ENCODE peak calls at places on chromosomes 12 and 14, in six cellular contexts. R is EL, O is neural crest cell, H is GM12892, Y is body of pancreas, Z is NCI-H82. V is an unnamed sample.

GRCh38 chr12:46373303-46374182 is 970 bp upstream of the SLC38A2 start:
- DNase-seq in H (peak; percentile 15), R (peak; percentile 67), O (peak; percentile 57), Z (peak; percentile 75), Y (peak; percentile 53), V (no peak)

GRCh38 chr12:113758165-113758924 is 207.8 kb downstream of the RBM19 start:
- DNase-seq in Z (no peak), O (no peak), R (no peak), Y (no peak), H (no peak), V (no peak)

GRCh38 chr14:55454264-55455151 is 14.1 kb upstream of the TBPL2 start:
- DNase-seq in Z (peak; percentile 98), H (no peak), Y (peak; percentile 27), O (no peak), R (peak; percentile 87), V (no peak)

GRCh38 chr12:8832500-8832899 is 10.1 kb downstream of the A2ML1 start:
- DNase-seq in H (no peak), R (no peak), O (no peak), Y (no peak), Z (no peak), V (no peak)

GRCh38 chr14:75654127-75654732 is 6.4 kb downstream of the ERG28 start:
- DNase-seq in O (peak; percentile 85), Y (peak; percentile 86), R (peak; percentile 65), H (peak; percentile 41), Z (peak; percentile 63), V (peak; percentile 42)

GRCh38 chr14:101404426-101405170 is 156.7 kb upstream of the DIO3 start:
- DNase-seq in Y (no peak), O (no peak), Z (no peak), R (no peak), H (no peak), V (no peak)

GRCh38 chr14:75295061-75295461 is 16.4 kb downstream of the FOS start:
- DNase-seq in R (peak; percentile 81), H (peak; percentile 27), Z (peak; percentile 75), Y (peak; percentile 64), O (peak; percentile 18), V (no peak)

GRCh38 chr12:20370841-20371240 is 2.5 kb downstream of the PDE3A start:
- DNase-seq in Y (no peak), R (no peak), Z (no peak), H (no peak), O (no peak), V (no peak)

GRCh38 chr14:104940526-104941150 is 16.0 kb downstream of the PLD4 start:
- DNase-seq in O (no peak), R (no peak), Y (no peak), Z (no peak), H (no peak), V (no peak)

GRCh38 chr12:130254476-130255276 is 83.0 kb upstream of the PIWIL1 start:
- DNase-seq in O (peak; percentile 5), Z (no peak), H (no peak), Y (peak; percentile 50), R (no peak), V (no peak)

GRCh38 chr14:99667821-99668220 is 16.3 kb upstream of the CYP46A1 start:
- DNase-seq in H (no peak), Y (no peak), O (no peak), R (no peak), Z (no peak), V (no peak)

GRCh38 chr12:124915249-124916236 is 1.1 kb upstream of the UBC start:
- DNase-seq in Z (no peak), R (peak; percentile 48), H (no peak), Y (peak; percentile 55), O (no peak), V (no peak)

GRCh38 chr12:79911889-79912656 is 22.8 kb downstream of the PPP1R12A start:
- DNase-seq in H (no peak), Y (no peak), Z (peak; percentile 55), R (peak; percentile 68), O (no peak), V (no peak)

GRCh38 chr14:104513641-104514046 is 65.9 kb upstream of the C14orf180 start:
- DNase-seq in R (no peak), Z (no peak), O (no peak), H (no peak), Y (no peak), V (no peak)

GRCh38 chr12:108594960-108595710 is 2.7 kb downstream of the TMEM119 start:
- DNase-seq in H (no peak), Y (no peak), O (no peak), R (no peak), Z (no peak), V (no peak)

GRCh38 chr12:28025821-28026505 is 53.4 kb upstream of the PTHLH start:
- DNase-seq in O (no peak), R (no peak), Y (no peak), H (no peak), Z (no peak), V (no peak)

GRCh38 chr12:86264451-86265328 is 8.5 kb upstream of the MGAT4C start:
- DNase-seq in R (no peak), O (no peak), Y (peak; percentile 75), Z (no peak), H (no peak), V (no peak)

GRCh38 chr14:104800600-104801283 is at the start of gene ZBTB42:
- DNase-seq in O (no peak), H (peak; percentile 76), R (peak; percentile 57), Y (peak; percentile 93), Z (peak; percentile 56), V (peak; percentile 75)

GRCh38 chr12:89328483-89329030 is 23.7 kb downstream of the DUSP6 start:
- DNase-seq in O (no peak), Z (no peak), Y (no peak), H (no peak), R (no peak), V (no peak)

GRCh38 chr12:118537481-118537917 is 161.1 kb downstream of the SUDS3 start:
- DNase-seq in Y (no peak), R (no peak), Z (peak; percentile 25), O (no peak), H (no peak), V (no peak)

GRCh38 chr14:57982802-57983201 is 116.9 kb upstream of the SLC35F4 start:
- DNase-seq in Y (peak; percentile 47), Z (peak; percentile 100), H (no peak), O (no peak), R (no peak), V (no peak)

GRCh38 chr14:105168496-105168978 is at the start of gene JAG2:
- DNase-seq in O (no peak), H (no peak), Y (peak; percentile 57), Z (peak; percentile 68), R (peak; percentile 22), V (peak; percentile 66)

GRCh38 chr14:39169541-39169900 is 612 bp downstream of the TRAPPC6B start:
- DNase-seq in H (no peak), Z (no peak), R (no peak), Y (no peak), O (no peak), V (no peak)

GRCh38 chr12:110114596-110114995 is 9.6 kb upstream of the IFT81 start:
- DNase-seq in Z (no peak), R (no peak), Y (no peak), H (no peak), O (no peak), V (no peak)

GRCh38 chr14:95136631-95137030 is 20.7 kb downstream of the DICER1 start:
- DNase-seq in H (no peak), Z (no peak), R (no peak), O (no peak), Y (no peak), V (no peak)

GRCh38 chr14:68473794-68474193 is 319.1 kb downstream of the ZFP36L1 start:
- DNase-seq in Z (no peak), O (no peak), Y (peak; percentile 72), R (no peak), H (no peak), V (no peak)

GRCh38 chr14:93977790-93978581 is 1.6 kb upstream of the ASB2 start:
- DNase-seq in H (no peak), Y (no peak), O (no peak), Z (no peak), R (no peak), V (no peak)

GRCh38 chr14:61515436-61516124 is 179.7 kb upstream of the HIF1A start:
- DNase-seq in Y (no peak), O (no peak), R (no peak), H (no peak), Z (no peak), V (no peak)

GRCh38 chr12:79638490-79638889 is 52.3 kb downstream of the PAWR start:
- DNase-seq in R (no peak), H (no peak), Y (no peak), Z (peak; percentile 34), O (no peak), V (no peak)

GRCh38 chr14:95507701-95508103 is 8.7 kb downstream of the SYNE3 start:
- DNase-seq in O (no peak), Y (no peak), Z (no peak), R (peak; percentile 88), H (peak; percentile 43), V (no peak)

GRCh38 chr14:41419709-41420108 is 187.0 kb upstream of the LRFN5 start:
- DNase-seq in Z (no peak), Y (no peak), O (no peak), H (no peak), R (no peak), V (no peak)